ENCODE peak calls at places on chromosomes 1 and 21, in five cellular contexts. O is foreskin fibroblast, W is GM10248, M is pancreas, T is WERI-Rb-1. D is an unnamed sample.

GRCh38 chr1:210882414-210883221 is 251.3 kb downstream of the KCNH1 start:
- DNase-seq in T (no peak), O (no peak), W (no peak), M (no peak), D (no peak)

GRCh38 chr1:6392081-6392879 is 1.3 kb downstream of the ACOT7 start:
- DNase-seq in M (no peak), O (peak; percentile 41), W (no peak), T (no peak), D (no peak)

GRCh38 chr21:43913928-43914327 is 48.9 kb downstream of the AGPAT3 start:
- DNase-seq in M (no peak), T (no peak), W (no peak), O (peak; percentile 49), D (no peak)

GRCh38 chr1:111603979-111604378 is 15.6 kb upstream of the RAP1A start:
- DNase-seq in O (no peak), M (no peak), T (no peak), W (peak; percentile 39), D (no peak)

GRCh38 chr1:110582378-110582777 is 23.8 kb downstream of the KCNA2 start:
- DNase-seq in W (no peak), M (no peak), T (no peak), O (no peak), D (no peak)

GRCh38 chr1:68141801-68142440 is 90.4 kb downstream of the WLS start:
- DNase-seq in W (no peak), M (no peak), T (no peak), O (no peak), D (no peak)

GRCh38 chr1:230261918-230262650 is 164.0 kb downstream of the PGBD5 start:
- DNase-seq in O (no peak), W (no peak), M (no peak), T (no peak), D (no peak)

GRCh38 chr1:203675596-203676347 is 49.1 kb downstream of the ATP2B4 start:
- DNase-seq in O (no peak), M (peak; percentile 75), W (no peak), T (no peak), D (no peak)

GRCh38 chr1:89919174-89919573 is 75.7 kb upstream of the ZNF326 start:
- DNase-seq in W (no peak), O (no peak), M (no peak), T (no peak), D (no peak)

GRCh38 chr21:15211491-15212133 is 146.8 kb upstream of the NRIP1 start:
- DNase-seq in W (no peak), T (no peak), M (no peak), O (no peak), D (no peak)

GRCh38 chr21:44070391-44070790 is 36.8 kb upstream of the PWP2 start:
- DNase-seq in W (no peak), T (no peak), M (no peak), O (no peak), D (no peak)

GRCh38 chr1:24856787-24857527 is 73.1 kb downstream of the RUNX3 start:
- DNase-seq in W (no peak), O (no peak), M (no peak), T (no peak), D (no peak)

GRCh38 chr1:228804640-228805413 is 69.5 kb downstream of the RHOU start:
- DNase-seq in O (no peak), T (no peak), M (no peak), W (no peak), D (no peak)

GRCh38 chr1:37478890-37479254 is 4.5 kb downstream of the ZC3H12A start:
- DNase-seq in O (no peak), T (no peak), M (no peak), W (no peak), D (no peak)

GRCh38 chr1:183470147-183470960 is 1.9 kb upstream of the SMG7 start:
- DNase-seq in T (peak; percentile 88), W (peak; percentile 73), M (peak; percentile 82), O (peak; percentile 91), D (peak; percentile 78)
- TF ChIP-seq CTCF in T (peak; percentile 43), W (peak; percentile 43), M (peak; percentile 25), O (peak; percentile 22), D (no peak)

GRCh38 chr1:234089396-234089795 is 184.9 kb downstream of the SLC35F3 start:
- DNase-seq in O (no peak), M (no peak), W (no peak), T (peak; percentile 40), D (peak; percentile 23)

GRCh38 chr1:234093107-234093506 is 188.6 kb downstream of the SLC35F3 start:
- DNase-seq in T (no peak), M (no peak), O (no peak), W (no peak), D (no peak)

GRCh38 chr1:234090212-234091064 is 186.0 kb downstream of the SLC35F3 start:
- DNase-seq in T (no peak), M (no peak), W (no peak), O (no peak), D (no peak)

GRCh38 chr1:234093741-234094140 is 189.3 kb downstream of the SLC35F3 start:
- DNase-seq in M (no peak), T (no peak), O (no peak), W (no peak), D (no peak)

DNA sequence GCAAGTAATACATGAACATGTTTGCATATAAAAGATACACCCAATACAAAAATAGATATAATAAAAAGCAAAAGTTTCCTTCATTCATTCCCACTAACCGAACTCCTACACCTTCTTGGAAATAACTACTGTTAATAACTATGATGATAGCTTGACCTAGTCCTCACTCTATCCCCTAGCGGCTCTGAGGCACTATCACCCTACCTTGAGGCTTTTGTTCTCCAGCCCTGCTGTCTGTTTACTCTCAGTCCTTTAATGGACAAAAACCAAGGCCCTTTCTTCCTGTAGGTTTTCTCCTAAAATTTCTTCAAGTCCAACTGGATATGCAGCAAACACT is 186.6 kb downstream of the SLC35F3 start:
- DNase-seq in M (no peak), W (no peak), O (no peak), T (no peak), D (no peak)
- TF ChIP-seq CTCF in M (no peak), W (no peak), O (no peak), T (no peak), D (no peak)

DNA sequence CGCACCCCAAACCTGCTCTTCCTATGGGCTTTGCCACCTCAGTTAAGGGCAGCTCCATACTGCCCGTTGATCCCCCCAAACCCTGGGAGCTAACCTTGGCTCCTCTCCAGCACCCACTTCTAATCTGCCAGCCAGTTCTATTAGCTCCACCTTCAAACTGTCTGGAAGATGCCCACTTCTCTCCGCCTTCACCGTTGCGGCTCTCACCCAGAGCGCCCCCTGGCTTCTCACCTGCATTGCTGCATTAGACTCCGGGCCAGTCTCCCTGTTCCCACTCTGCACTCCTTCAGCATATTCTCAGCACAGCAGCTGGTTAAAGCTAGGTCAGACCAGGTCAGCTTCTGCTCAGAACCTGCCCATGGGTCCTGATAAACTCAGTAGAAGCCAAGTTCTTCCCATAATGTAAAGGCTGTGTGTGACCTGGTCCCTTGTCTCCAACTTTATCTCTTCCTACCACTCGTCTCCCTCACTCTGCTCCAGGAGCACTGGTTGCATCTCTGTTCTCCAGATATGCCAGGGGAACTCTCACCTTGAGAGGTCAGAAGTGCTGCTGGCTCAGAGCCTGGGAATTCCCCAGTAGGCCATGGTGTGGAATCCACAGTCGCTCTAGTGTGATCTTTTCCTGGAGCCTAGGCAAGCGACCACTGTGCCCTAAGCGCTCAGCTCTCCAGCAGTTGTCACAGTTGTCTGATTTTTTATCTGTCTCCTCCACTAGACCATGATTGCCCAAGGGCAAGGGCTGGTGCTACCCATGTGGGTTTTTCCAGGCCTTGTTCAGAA is 150.3 kb downstream of the HMGB4 start:
- DNase-seq in T (peak; percentile 12), M (peak; percentile 30), O (no peak), W (peak; percentile 36), D (peak; percentile 77)
- TF ChIP-seq CTCF in T (peak; percentile 62), M (peak; percentile 27), O (peak; percentile 52), W (peak; percentile 37), D (peak; percentile 69)

GRCh38 chr1:49424782-49425181 is 599.0 kb downstream of the AGBL4 start:
- DNase-seq in W (no peak), M (no peak), T (no peak), O (no peak), D (no peak)
- TF ChIP-seq CTCF in W (no peak), M (no peak), T (no peak), O (no peak), D (no peak)

DNA sequence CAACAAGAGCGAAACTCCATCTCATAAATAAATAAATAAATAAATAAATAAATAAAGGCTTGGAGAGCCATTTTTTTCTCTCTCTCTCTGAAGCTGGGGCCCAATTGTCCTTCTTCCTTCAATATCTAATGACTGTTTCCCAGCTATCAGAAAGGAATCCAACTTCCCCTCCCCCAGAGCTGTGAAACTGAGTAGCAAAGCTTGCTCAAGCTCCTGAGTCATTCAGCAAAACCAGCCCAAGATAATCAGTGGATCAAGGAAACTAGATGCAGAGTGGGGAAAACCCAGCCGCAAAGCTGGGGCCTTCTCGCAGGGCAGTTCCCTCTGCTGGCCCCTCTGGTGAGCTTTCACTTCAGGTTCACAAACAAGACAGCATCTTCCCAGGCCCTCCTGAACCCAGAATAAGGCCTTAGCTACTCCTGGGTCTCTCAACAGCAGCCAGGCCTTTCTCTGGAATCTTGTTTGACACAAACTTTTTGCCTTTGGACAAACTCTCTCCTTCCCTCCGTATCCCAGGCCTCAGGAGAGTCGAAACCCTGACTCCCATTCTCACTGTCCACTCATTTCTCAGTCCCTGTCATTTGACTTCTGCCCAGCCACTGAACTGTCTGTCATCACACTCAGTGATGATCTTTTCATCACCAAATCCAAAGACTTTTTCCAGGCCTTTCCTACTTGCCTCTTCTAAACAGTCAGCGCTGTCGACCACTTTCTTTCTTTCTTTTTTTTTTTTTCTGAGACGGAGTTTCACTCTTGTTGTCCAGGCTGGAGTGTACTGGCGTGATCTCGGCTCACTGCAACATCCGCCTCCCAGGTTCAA is 18.0 kb upstream of the PTP4A2 start:
- DNase-seq in M (peak; percentile 64), W (peak; percentile 80), O (peak; percentile 99), T (peak; percentile 56), D (peak; percentile 20)
- TF ChIP-seq CTCF in M (no peak), W (peak; percentile 25), O (peak; percentile 57), T (peak; percentile 21), D (no peak)

DNA sequence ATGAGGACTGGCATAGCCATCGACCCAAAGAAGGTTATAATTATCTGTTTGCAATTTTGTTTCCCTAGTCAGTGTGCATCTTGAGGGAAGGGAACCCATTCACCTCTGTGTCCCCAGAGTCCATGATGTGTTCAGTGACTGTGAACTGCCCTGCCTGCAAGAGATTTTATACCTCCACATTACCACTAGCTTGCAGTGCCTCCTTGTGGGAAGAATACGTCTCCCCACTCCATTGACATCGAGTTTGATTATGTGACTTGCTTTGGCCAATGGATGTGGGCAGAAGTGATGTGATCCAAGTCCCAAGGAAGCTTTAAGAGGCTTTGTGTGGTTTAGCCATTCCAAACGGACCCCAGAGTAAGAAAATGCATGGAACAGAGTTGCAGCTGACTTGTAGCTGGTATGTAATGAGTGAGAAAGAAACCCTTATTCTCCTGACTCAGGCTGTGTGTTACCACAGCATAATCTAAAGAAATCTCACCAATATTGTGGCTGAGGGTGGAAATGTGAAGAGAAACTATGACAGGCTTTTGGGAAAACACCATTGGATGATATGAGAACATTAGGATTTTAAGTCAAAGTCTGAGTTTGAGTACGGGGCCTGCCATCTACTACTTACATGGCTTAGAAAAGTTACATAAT is 47.8 kb upstream of the NRDC start:
- DNase-seq in O (peak; percentile 76), T (peak; percentile 58), W (no peak), M (no peak), D (peak; percentile 12)
- TF ChIP-seq CTCF in O (peak; percentile 40), T (peak; percentile 75), W (peak; percentile 18), M (no peak), D (no peak)

DNA sequence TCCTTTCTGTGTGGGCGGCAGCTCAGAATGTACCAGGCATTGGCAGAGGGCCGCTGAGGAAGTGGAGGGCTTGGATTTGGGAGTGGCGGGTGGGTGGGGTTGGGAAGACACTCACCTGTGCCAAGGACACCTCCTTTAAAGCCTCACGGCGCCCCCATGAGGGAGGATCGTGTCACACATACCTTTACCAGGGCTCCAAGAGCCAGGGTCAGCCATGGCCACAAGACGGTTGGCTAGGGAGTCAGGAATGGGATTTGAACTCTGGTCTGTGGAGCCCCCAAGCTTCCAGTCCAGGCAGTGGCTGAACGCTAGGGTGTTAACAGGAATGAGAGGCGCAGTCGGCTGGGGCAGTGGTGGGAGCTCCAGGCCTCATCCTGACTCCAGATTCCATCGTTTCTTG is 4.6 kb downstream of the NBL1 start:
- DNase-seq in T (peak; percentile 70), W (no peak), O (peak; percentile 77), M (no peak), D (no peak)
- TF ChIP-seq CTCF in T (peak; percentile 50), W (peak; percentile 11), O (peak; percentile 39), M (no peak), D (no peak)

D was measured in endothelial cell.